ENCODE peak calls at places on chromosomes 16 and 17, in six cellular contexts. H is WERI-Rb-1, Z is heart right ventricle, T is fibroblast of lung, V is foreskin fibroblast, A is Peyer's patch. E is an unnamed sample.

GRCh38 chr16:56634715-56635440 is 2.4 kb downstream of the MT1M start:
- DNase-seq in H (no peak), Z (no peak), T (no peak), V (no peak), A (no peak), E (no peak)

GRCh38 chr16:30472328-30472942 is at the start of gene ITGAL:
- DNase-seq in H (no peak), Z (peak), T (no peak), V (no peak), A (peak), E (no peak)

GRCh38 chr16:73172621-73173312 is 124.8 kb upstream of the ZFHX3 start:
- DNase-seq in H (no peak), Z (peak), T (peak), V (peak), A (peak), E (no peak)

GRCh38 chr16:11190585-11191565 is 65.1 kb downstream of the SOCS1 start:
- DNase-seq in H (no peak), Z (no peak), T (no peak), V (peak), A (no peak), E (no peak)

GRCh38 chr17:16314189-16314588 is 39.1 kb downstream of the CENPV start:
- DNase-seq in H (no peak), Z (no peak), T (no peak), V (peak), A (no peak), E (no peak)

GRCh38 chr16:12612598-12613101 is 191.0 kb downstream of the CPPED1 start:
- DNase-seq in H (no peak), Z (no peak), T (no peak), V (no peak), A (peak), E (no peak)

GRCh38 chr17:4201231-4201630 is 58.2 kb downstream of the CYB5D2 start:
- DNase-seq in H (no peak), Z (no peak), T (no peak), V (peak), A (no peak), E (no peak)

GRCh38 chr17:46942441-46943217 is 19.7 kb downstream of the GOSR2 start:
- DNase-seq in H (peak), Z (peak), T (peak), V (peak), A (peak), E (no peak)

GRCh38 chr16:12236491-12237030 is 260.0 kb downstream of the SNX29 start:
- DNase-seq in H (no peak), Z (no peak), T (no peak), V (no peak), A (no peak), E (no peak)

GRCh38 chr16:78762222-78762621 is 662.8 kb downstream of the WWOX start:
- DNase-seq in H (no peak), Z (no peak), T (no peak), V (no peak), A (no peak), E (no peak)

GRCh38 chr16:57899771-57900661 is 70.9 kb downstream of the CNGB1 start:
- DNase-seq in H (peak), Z (peak), T (peak), V (peak), A (peak), E (peak)

GRCh38 chr17:38922538-38923291 is 2.7 kb upstream of the LASP1NB start:
- DNase-seq in H (no peak), Z (peak), T (peak), V (peak), A (peak), E (peak)

GRCh38 chr16:50666658-50667496 is 14.2 kb downstream of the SNX20 start:
- DNase-seq in H (no peak), Z (no peak), T (no peak), V (no peak), A (no peak), E (no peak)

GRCh38 chr17:5973410-5973809 is 96.8 kb upstream of the WSCD1 start:
- DNase-seq in H (no peak), Z (no peak), T (no peak), V (no peak), A (no peak), E (no peak)

GRCh38 chr16:56475226-56475625 is 23.9 kb downstream of the OGFOD1 start:
- DNase-seq in H (peak), Z (no peak), T (no peak), V (no peak), A (no peak), E (no peak)

GRCh38 chr17:63249256-63250006 is 196.7 kb downstream of the CYB561 start:
- DNase-seq in H (no peak), Z (no peak), T (peak), V (peak), A (no peak), E (no peak)

GRCh38 chr16:74449470-74449869 is 28.2 kb upstream of the CLEC18B start:
- DNase-seq in H (no peak), Z (peak), T (no peak), V (peak), A (peak), E (no peak)

GRCh38 chr17:45129426-45129939 is 2.8 kb downstream of the PLCD3 start:
- DNase-seq in H (peak), Z (peak), T (no peak), V (peak), A (no peak), E (peak)

GRCh38 chr16:75305364-75306101 is 54.1 kb upstream of the BCAR1 start:
- DNase-seq in H (peak), Z (peak), T (peak), V (peak), A (peak), E (peak)

GRCh38 chr17:50028207-50029120 is 27.4 kb upstream of the ITGA3 start:
- DNase-seq in H (no peak), Z (no peak), T (peak), V (peak), A (peak), E (peak)

GRCh38 chr17:81036128-81036891 is 1.4 kb downstream of the BAIAP2 start:
- DNase-seq in H (peak), Z (no peak), T (no peak), V (no peak), A (no peak), E (no peak)

GRCh38 chr17:81034779-81035388 is at the start of gene BAIAP2:
- DNase-seq in H (peak), Z (peak), T (peak), V (peak), A (peak), E (no peak)

GRCh38 chr17:81034168-81034777 is 678 bp upstream of the BAIAP2 start:
- DNase-seq in H (peak), Z (no peak), T (no peak), V (no peak), A (no peak), E (no peak)

GRCh38 chr17:81037026-81037782 is 2.3 kb downstream of the BAIAP2 start:
- DNase-seq in H (no peak), Z (peak), T (no peak), V (no peak), A (no peak), E (no peak)

GRCh38 chr17:81035389-81036127 is 607 bp downstream of the BAIAP2 start:
- DNase-seq in H (peak), Z (no peak), T (peak), V (peak), A (no peak), E (no peak)
- H3K4me3 ChIP-seq in H (peak), Z (peak), T (peak), V (peak), A (peak), E (peak)

GRCh38 chr17:27593857-27594255 is 37.1 kb upstream of the LGALS9 start:
- DNase-seq in H (no peak), Z (no peak), T (no peak), V (no peak), A (no peak), E (no peak)
- TF ChIP-seq CTCF in H (no peak), Z (no peak), T (no peak), V (no peak), A (no peak), E (no peak)

GRCh38 chr17:72123496-72123963 is 2.7 kb downstream of the SOX9 start:
- DNase-seq in H (no peak), Z (no peak), T (no peak), V (no peak), A (no peak), E (no peak)
- H3K4me3 ChIP-seq in H (no peak), Z (peak), T (peak), V (no peak), A (peak), E (peak)

GRCh38 chr17:48470388-48471034 is 40.5 kb upstream of the SKAP1 start:
- DNase-seq in H (no peak), Z (no peak), T (peak), V (peak), A (no peak), E (no peak)
- TF ChIP-seq CTCF in H (no peak), Z (no peak), T (no peak), V (no peak), A (no peak), E (no peak)

GRCh38 chr16:7332611-7333010 is at the start of gene RBFOX1:
- DNase-seq in H (no peak), Z (no peak), T (no peak), V (no peak), A (no peak), E (no peak)
- H3K4me3 ChIP-seq in H (no peak), Z (peak), T (no peak), V (no peak), A (no peak), E (no peak)